ENCODE peak calls at places on chromosome 11, in seven cellular contexts. R is CD8-positive, alpha-beta memory T cell; H is IMR-90; O is foreskin keratinocyte; B is GM12878; G is GM23248; K is PC-9. Y is an unnamed sample. For H3K4me1, the result is how much of the 10 kb centered on the place peaks cover.

GRCh38 chr11:19183641-19184040 is 18.1 kb downstream of the CSRP3 start:
- DNase-seq in R (no peak), H (no peak), O (no peak), B (no peak), G (no peak), K (no peak), Y (no peak)

GRCh38 chr11:24963879-24964278 is 467.0 kb downstream of the LUZP2 start:
- DNase-seq in R (no peak), H (no peak), O (no peak), B (no peak), G (no peak), K (no peak), Y (no peak)

GRCh38 chr11:105673089-105673488 is 63.2 kb downstream of the GRIA4 start:
- DNase-seq in R (no peak), H (peak), O (peak), B (no peak), G (peak), K (peak), Y (no peak)

GRCh38 chr11:16001899-16002426 is 354.4 kb downstream of the SOX6 start:
- DNase-seq in R (no peak), H (peak), O (peak), B (no peak), G (peak), K (peak), Y (no peak)

GRCh38 chr11:13769188-13769587 is 100.7 kb downstream of the FAR1 start:
- DNase-seq in R (no peak), H (no peak), O (no peak), B (no peak), G (no peak), K (no peak), Y (no peak)

GRCh38 chr11:87501388-87501787 is 463.7 kb downstream of the TMEM135 start:
- DNase-seq in R (no peak), H (no peak), O (no peak), B (no peak), G (no peak), K (no peak), Y (no peak)

GRCh38 chr11:587978-588380 is 11.7 kb downstream of the PHRF1 start:
- DNase-seq in R (peak), H (peak), O (no peak), B (no peak), G (peak), K (no peak), Y (no peak)

GRCh38 chr11:79482800-79483199 is 42.0 kb upstream of the TENM4 start:
- DNase-seq in R (no peak), H (no peak), O (no peak), B (peak), G (no peak), K (no peak), Y (no peak)

GRCh38 chr11:130383363-130384168 is 44.8 kb downstream of the ADAMTS8 start:
- DNase-seq in R (no peak), H (peak), O (no peak), B (no peak), G (peak), K (peak), Y (no peak)

GRCh38 chr11:131944709-131945108 is 574.3 kb downstream of the NTM start:
- DNase-seq in R (no peak), H (peak), O (no peak), B (no peak), G (peak), K (no peak), Y (no peak)

GRCh38 chr11:70543611-70544010 is 145.3 kb downstream of the CTTN start:
- DNase-seq in R (no peak), H (no peak), O (no peak), B (no peak), G (no peak), K (no peak), Y (no peak)

GRCh38 chr11:2538951-2539735 is 94.3 kb downstream of the KCNQ1 start:
- DNase-seq in R (no peak), H (no peak), O (no peak), B (no peak), G (no peak), K (no peak), Y (no peak)

GRCh38 chr11:57744386-57744785 is 3.1 kb downstream of the SELENOH start:
- DNase-seq in R (no peak), H (no peak), O (no peak), B (no peak), G (no peak), K (no peak), Y (no peak)

GRCh38 chr11:7673724-7674434 is 579 bp upstream of the CYB5R2 start:
- DNase-seq in R (no peak), H (no peak), O (no peak), B (no peak), G (peak), K (no peak), Y (no peak)

GRCh38 chr11:14409891-14410290 is 50.9 kb upstream of the RRAS2 start:
- DNase-seq in R (no peak), H (no peak), O (no peak), B (no peak), G (no peak), K (no peak), Y (no peak)

GRCh38 chr11:117022526-117022925 is 75.7 kb downstream of the SIK3 start:
- DNase-seq in R (peak), H (no peak), O (no peak), B (peak), G (no peak), K (no peak), Y (no peak)

GRCh38 chr11:1862588-1863351 is 9.9 kb downstream of the LSP1 start:
- DNase-seq in R (no peak), H (no peak), O (no peak), B (no peak), G (peak), K (peak), Y (no peak)

GRCh38 chr11:132126973-132127900 is 756.8 kb downstream of the NTM start:
- DNase-seq in R (no peak), H (peak), O (no peak), B (no peak), G (peak), K (no peak), Y (peak)

GRCh38 chr11:122869622-122870021 is 12.9 kb upstream of the JHY start:
- DNase-seq in R (no peak), H (no peak), O (no peak), B (no peak), G (no peak), K (no peak), Y (no peak)

GRCh38 chr11:32090774-32091370 is at the start of gene RCN1:
- DNase-seq in R (no peak), H (peak), O (no peak), B (no peak), G (peak), K (peak), Y (no peak)

GRCh38 chr11:46330154-46330886 is 16.9 kb upstream of the DGKZ start:
- DNase-seq in R (no peak), H (no peak), O (no peak), B (no peak), G (no peak), K (no peak), Y (no peak)

GRCh38 chr11:25741886-25742285 is 590.0 kb upstream of the ANO3 start:
- DNase-seq in R (no peak), H (no peak), O (no peak), B (no peak), G (no peak), K (no peak), Y (no peak)

DNA sequence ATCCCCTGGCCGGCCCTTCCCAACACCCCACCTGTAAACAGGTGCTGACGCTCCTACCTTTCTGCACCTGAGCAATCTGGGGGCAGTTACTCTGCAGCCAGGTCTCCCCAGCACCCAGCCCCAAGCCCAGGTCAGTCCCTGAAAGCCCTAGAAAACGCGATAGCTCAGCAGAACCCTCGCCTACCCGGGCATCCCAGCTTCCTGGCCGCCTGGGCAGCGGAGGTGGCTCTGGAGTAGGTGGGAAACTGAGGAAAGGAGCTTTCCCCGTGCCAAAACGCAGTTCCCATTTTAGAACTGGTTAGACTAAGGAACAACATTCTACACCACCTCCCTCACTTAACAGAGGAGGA is 445 bp downstream of the SYTL2 start:
- DNase-seq in R (no peak), H (no peak), O (no peak), B (no peak), G (no peak), K (no peak), Y (no peak)
- H3K27ac ChIP-seq in R (peak), H (peak), O (no peak), B (no peak), G (no peak), K (no peak), Y (peak)

GRCh38 chr11:9878936-9879335 is 215.1 kb downstream of the SWAP70 start:
- DNase-seq in R (no peak), H (no peak), O (no peak), B (no peak), G (no peak), K (no peak), Y (no peak)
- H3K4me1 ChIP-seq in R (under half), H (under half), O (under half), B (under half), G (under half), K (under half), Y (under half)

GRCh38 chr11:35548925-35549561 is 23.6 kb upstream of the PAMR1 start:
- DNase-seq in R (no peak), H (peak), O (no peak), B (no peak), G (peak), K (no peak), Y (no peak)
- H3K27ac ChIP-seq in R (no peak), H (peak), O (no peak), B (no peak), G (peak), K (no peak), Y (no peak)

GRCh38 chr11:44570411-44571155 is 5.1 kb downstream of the CD82 start:
- DNase-seq in R (no peak), H (no peak), O (no peak), B (no peak), G (no peak), K (no peak), Y (no peak)
- H3K4me1 ChIP-seq in R (half or more), H (half or more), O (half or more), B (half or more), G (under half), K (under half), Y (under half)

DNA sequence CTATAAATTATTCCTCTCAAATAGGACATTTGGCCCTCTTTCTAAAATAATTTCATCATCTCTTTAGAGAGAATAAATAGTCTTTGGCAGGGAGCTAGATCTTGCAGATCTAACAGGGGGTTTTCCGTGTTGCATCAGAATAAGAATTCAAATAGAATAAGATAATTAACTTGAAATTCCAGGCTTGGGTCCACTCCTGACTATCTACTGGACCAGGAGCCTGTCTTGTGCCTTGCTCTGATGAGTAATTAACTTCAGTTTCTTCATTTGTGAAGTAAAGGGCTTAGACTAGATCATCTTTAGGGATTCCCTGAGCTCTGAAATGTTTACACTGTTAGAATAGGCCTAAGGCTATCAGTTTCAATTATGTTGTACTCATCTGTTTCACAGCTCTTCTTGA is 23.5 kb upstream of the TMEM123 start:
- DNase-seq in R (no peak), H (peak), O (no peak), B (no peak), G (peak), K (no peak), Y (no peak)
- H3K27ac ChIP-seq in R (no peak), H (no peak), O (no peak), B (no peak), G (no peak), K (peak), Y (peak)

GRCh38 chr11:33690290-33691050 is 10.2 kb downstream of the C11orf91 start:
- DNase-seq in R (no peak), H (peak), O (peak), B (no peak), G (peak), K (peak), Y (peak)

GRCh38 chr11:33687733-33688479 is 12.7 kb downstream of the C11orf91 start:
- DNase-seq in R (no peak), H (peak), O (peak), B (peak), G (peak), K (peak), Y (no peak)

GRCh38 chr11:33689506-33689905 is 11.1 kb downstream of the C11orf91 start:
- DNase-seq in R (no peak), H (no peak), O (no peak), B (no peak), G (peak), K (no peak), Y (no peak)

GRCh38 chr11:33691051-33691864 is 9.4 kb downstream of the C11orf91 start:
- DNase-seq in R (no peak), H (no peak), O (peak), B (no peak), G (peak), K (peak), Y (no peak)

DNA sequence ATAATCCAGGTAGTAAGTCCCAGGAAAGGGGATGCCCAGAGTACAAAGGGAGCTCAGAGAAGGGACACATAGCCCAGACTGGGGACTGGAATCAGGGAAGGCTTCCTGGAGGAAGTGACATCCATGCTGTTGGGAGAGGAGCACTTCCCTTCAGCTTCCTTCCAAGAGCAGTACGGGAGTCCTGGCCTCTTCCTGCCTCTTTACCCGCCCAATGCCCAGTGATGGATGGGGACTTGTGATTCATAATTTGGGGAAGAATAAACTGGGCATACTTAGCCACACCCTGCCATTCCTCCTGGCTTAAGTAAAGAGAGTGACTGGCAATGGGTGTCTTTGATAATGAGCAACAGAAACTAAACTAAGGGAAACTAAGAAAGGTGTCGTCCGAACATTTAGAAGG is 11.5 kb downstream of the C11orf91 start:
- DNase-seq in R (no peak), H (no peak), O (peak), B (no peak), G (peak), K (no peak), Y (no peak)
- H3K4me1 ChIP-seq in R (under half), H (under half), O (under half), B (under half), G (half or more), K (half or more), Y (half or more)

DNA sequence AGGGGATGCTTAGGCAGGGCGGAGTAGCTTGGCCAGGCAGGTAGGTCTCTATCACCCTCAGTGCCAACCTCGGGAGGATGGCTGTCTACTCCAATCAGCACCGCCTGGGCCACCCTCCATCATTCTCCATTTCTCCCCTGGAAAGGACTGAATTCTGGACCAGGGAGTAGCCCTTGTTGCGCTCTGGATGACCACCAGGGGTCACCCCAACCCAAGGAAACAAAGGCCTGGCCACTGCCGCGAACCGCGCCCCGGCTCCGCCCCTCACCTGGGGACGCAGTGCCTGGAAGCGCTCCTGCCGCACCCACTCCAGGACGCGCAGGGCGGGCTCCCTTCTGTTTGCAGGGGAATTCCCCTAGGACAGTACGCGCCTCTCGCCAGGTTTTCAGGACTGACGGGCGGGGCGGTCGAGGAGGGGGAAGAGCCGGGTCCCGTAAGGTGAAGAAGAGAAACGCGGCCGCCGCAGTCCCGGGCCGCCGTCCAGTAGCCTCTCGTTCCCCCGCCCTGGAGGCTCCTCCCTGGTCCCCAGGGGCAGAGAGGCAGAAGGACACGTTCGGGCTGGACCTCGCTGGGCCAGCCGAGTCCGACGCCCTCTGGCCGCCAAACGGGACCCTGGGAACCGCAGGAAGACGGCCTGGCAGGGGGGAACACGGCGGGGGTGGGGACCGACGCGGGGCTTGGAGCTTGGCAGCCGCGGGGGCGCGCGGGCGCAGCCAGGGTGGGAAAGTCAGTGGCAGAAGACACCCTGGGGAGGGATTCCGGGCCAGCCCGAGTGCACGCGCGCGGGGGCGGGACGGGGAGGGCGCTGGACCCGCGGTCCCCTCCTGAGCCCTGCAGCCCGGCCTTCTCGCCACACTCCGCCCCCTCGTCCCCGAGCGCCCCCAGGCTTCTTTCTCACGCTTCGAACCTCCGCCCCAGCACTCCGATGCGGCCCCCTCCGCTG is 7.1 kb downstream of the SCN4B start:
- DNase-seq in R (peak), H (peak), O (peak), B (peak), G (peak), K (peak), Y (peak)
- H3K27ac ChIP-seq in R (no peak), H (no peak), O (peak), B (no peak), G (no peak), K (no peak), Y (no peak)

Y was measured in Panc1.